ENCODE peak calls at places on chromosomes 11 and 22, in four cellular contexts. One of them, this sample, is unnamed.

GRCh38 chr11:78138694-78139421 is 568 bp downstream of the ALG8 start:
- DNase-seq in stomach: peak; percentile 41
- DNase-seq in CD4-positive, alpha-beta T cell: peak; percentile 3
- DNase-seq in body of pancreas: no peak
- DNase-seq in this sample: no peak

GRCh38 chr11:128653828-128654231 is 40.0 kb upstream of the FLI1 start:
- DNase-seq in body of pancreas: peak; percentile 71
- DNase-seq in CD4-positive, alpha-beta T cell: no peak
- DNase-seq in stomach: peak; percentile 44
- DNase-seq in this sample: peak; percentile 28

GRCh38 chr11:128690746-128691091 is 3.2 kb upstream of the FLI1 start:
- DNase-seq in CD4-positive, alpha-beta T cell: no peak
- DNase-seq in stomach: no peak
- DNase-seq in body of pancreas: no peak
- DNase-seq in this sample: no peak

GRCh38 chr11:47523491-47524199 is 29.3 kb downstream of the CELF1 start:
- DNase-seq in CD4-positive, alpha-beta T cell: peak; percentile 32
- DNase-seq in stomach: no peak
- DNase-seq in body of pancreas: no peak
- DNase-seq in this sample: no peak

GRCh38 chr11:78796956-78797355 is 222.3 kb upstream of the NARS2 start:
- DNase-seq in stomach: no peak
- DNase-seq in body of pancreas: peak; percentile 28
- DNase-seq in CD4-positive, alpha-beta T cell: no peak
- DNase-seq in this sample: no peak

GRCh38 chr11:3014314-3014938 is 22.3 kb upstream of the NAP1L4 start:
- DNase-seq in body of pancreas: no peak
- DNase-seq in CD4-positive, alpha-beta T cell: peak; percentile 70
- DNase-seq in stomach: no peak
- DNase-seq in this sample: no peak

GRCh38 chr11:35622070-35622469 is 3.8 kb downstream of the FJX1 start:
- DNase-seq in CD4-positive, alpha-beta T cell: no peak
- DNase-seq in body of pancreas: no peak
- DNase-seq in stomach: no peak
- DNase-seq in this sample: no peak

GRCh38 chr11:47499614-47500013 is 50.7 kb upstream of the RAPSN start:
- DNase-seq in CD4-positive, alpha-beta T cell: no peak
- DNase-seq in body of pancreas: no peak
- DNase-seq in stomach: no peak
- DNase-seq in this sample: no peak

GRCh38 chr11:11620966-11621880 is 582 bp downstream of the GALNT18 start:
- DNase-seq in body of pancreas: peak; percentile 28
- DNase-seq in stomach: peak; percentile 33
- DNase-seq in CD4-positive, alpha-beta T cell: no peak
- DNase-seq in this sample: peak; percentile 46

GRCh38 chr11:2725367-2726300 is 25.8 kb upstream of the KCNQ1OT1 start:
- DNase-seq in CD4-positive, alpha-beta T cell: no peak
- DNase-seq in body of pancreas: no peak
- DNase-seq in stomach: no peak
- DNase-seq in this sample: no peak

GRCh38 chr11:85912414-85912813 is 57.2 kb downstream of the CCDC83 start:
- DNase-seq in CD4-positive, alpha-beta T cell: no peak
- DNase-seq in body of pancreas: no peak
- DNase-seq in stomach: no peak
- DNase-seq in this sample: no peak

GRCh38 chr22:37442537-37442936 is 15.3 kb upstream of the ELFN2 start:
- DNase-seq in CD4-positive, alpha-beta T cell: no peak
- DNase-seq in stomach: no peak
- DNase-seq in body of pancreas: no peak
- DNase-seq in this sample: no peak

GRCh38 chr11:64799256-64799924 is 3.6 kb downstream of the MAP4K2 start:
- DNase-seq in CD4-positive, alpha-beta T cell: no peak
- DNase-seq in stomach: no peak
- DNase-seq in body of pancreas: no peak
- DNase-seq in this sample: no peak

GRCh38 chr11:134988495-134988894 is 576.5 kb upstream of the B3GAT1 start:
- DNase-seq in body of pancreas: no peak
- DNase-seq in CD4-positive, alpha-beta T cell: no peak
- DNase-seq in stomach: no peak
- DNase-seq in this sample: no peak

GRCh38 chr11:78094250-78094649 is 14.6 kb upstream of the NDUFC2 start:
- DNase-seq in stomach: no peak
- DNase-seq in CD4-positive, alpha-beta T cell: no peak
- DNase-seq in body of pancreas: no peak
- DNase-seq in this sample: no peak

GRCh38 chr11:96607890-96608558 is 218.2 kb downstream of the JRKL start:
- DNase-seq in CD4-positive, alpha-beta T cell: no peak
- DNase-seq in stomach: no peak
- DNase-seq in body of pancreas: no peak
- DNase-seq in this sample: no peak

GRCh38 chr11:2420502-2421225 is 20.1 kb downstream of the TSSC4 start:
- DNase-seq in stomach: peak; percentile 77
- DNase-seq in body of pancreas: peak; percentile 76
- DNase-seq in CD4-positive, alpha-beta T cell: peak; percentile 51
- DNase-seq in this sample: peak; percentile 79

GRCh38 chr11:19664896-19665548 is 47.6 kb upstream of the NAV2 start:
- DNase-seq in stomach: no peak
- DNase-seq in body of pancreas: no peak
- DNase-seq in CD4-positive, alpha-beta T cell: no peak
- DNase-seq in this sample: peak; percentile 85

GRCh38 chr11:2813141-2813908 is 72.2 kb downstream of the CDKN1C start:
- DNase-seq in stomach: no peak
- DNase-seq in CD4-positive, alpha-beta T cell: no peak
- DNase-seq in body of pancreas: no peak
- DNase-seq in this sample: no peak

GRCh38 chr11:45620243-45620642 is 45.2 kb downstream of the CHST1 start:
- DNase-seq in stomach: no peak
- DNase-seq in body of pancreas: no peak
- DNase-seq in CD4-positive, alpha-beta T cell: no peak
- DNase-seq in this sample: no peak

GRCh38 chr11:126547161-126547560 is 191.7 kb downstream of the ST3GAL4 start:
- DNase-seq in body of pancreas: no peak
- DNase-seq in CD4-positive, alpha-beta T cell: no peak
- DNase-seq in stomach: no peak
- DNase-seq in this sample: no peak

GRCh38 chr11:123063396-123064267 is 1.7 kb upstream of the HSPA8 start:
- DNase-seq in stomach: peak; percentile 50
- DNase-seq in CD4-positive, alpha-beta T cell: peak; percentile 34
- DNase-seq in body of pancreas: peak; percentile 55
- DNase-seq in this sample: no peak

GRCh38 chr11:772429-773390 is 4.6 kb downstream of the GATD1 start:
- DNase-seq in CD4-positive, alpha-beta T cell: no peak
- DNase-seq in body of pancreas: no peak
- DNase-seq in stomach: no peak
- DNase-seq in this sample: peak; percentile 96

GRCh38 chr22:46150615-46151423 is 493 bp downstream of the PPARA start:
- DNase-seq in CD4-positive, alpha-beta T cell: peak; percentile 19
- DNase-seq in body of pancreas: peak; percentile 52
- DNase-seq in stomach: peak; percentile 41
- DNase-seq in this sample: no peak

GRCh38 chr11:115759622-115760527 is 255.7 kb upstream of the CADM1 start:
- DNase-seq in stomach: no peak
- DNase-seq in CD4-positive, alpha-beta T cell: no peak
- DNase-seq in body of pancreas: no peak
- DNase-seq in this sample: no peak

GRCh38 chr11:107177106-107177477 is 158.8 kb upstream of the GUCY1A2 start:
- DNase-seq in CD4-positive, alpha-beta T cell: no peak
- DNase-seq in stomach: no peak
- DNase-seq in body of pancreas: no peak
- DNase-seq in this sample: no peak

GRCh38 chr22:19448076-19448607 is 631 bp upstream of the C22orf39 start:
- DNase-seq in body of pancreas: peak; percentile 49
- DNase-seq in stomach: peak; percentile 28
- DNase-seq in CD4-positive, alpha-beta T cell: no peak
- DNase-seq in this sample: peak; percentile 35

GRCh38 chr11:128448487-128448886 is 138.9 kb downstream of the ETS1 start:
- DNase-seq in CD4-positive, alpha-beta T cell: no peak
- DNase-seq in body of pancreas: peak; percentile 80
- DNase-seq in stomach: peak; percentile 76
- DNase-seq in this sample: no peak

GRCh38 chr22:35708453-35708852 is 9.2 kb upstream of the APOL5 start:
- DNase-seq in CD4-positive, alpha-beta T cell: no peak
- DNase-seq in body of pancreas: no peak
- DNase-seq in stomach: no peak
- DNase-seq in this sample: no peak

GRCh38 chr11:78030429-78031325 is 7.6 kb upstream of the KCTD14 start:
- DNase-seq in stomach: peak; percentile 89
- DNase-seq in CD4-positive, alpha-beta T cell: no peak
- DNase-seq in body of pancreas: peak; percentile 84
- DNase-seq in this sample: peak; percentile 86

GRCh38 chr11:14861680-14862079 is 30.4 kb downstream of the CYP2R1 start:
- DNase-seq in stomach: peak; percentile 32
- DNase-seq in body of pancreas: no peak
- DNase-seq in CD4-positive, alpha-beta T cell: no peak
- DNase-seq in this sample: no peak

GRCh38 chr11:64148200-64148916 is 17.6 kb downstream of the MACROD1 start:
- DNase-seq in CD4-positive, alpha-beta T cell: peak; percentile 55
- DNase-seq in stomach: peak; percentile 82
- DNase-seq in body of pancreas: peak; percentile 79
- DNase-seq in this sample: peak; percentile 93

GRCh38 chr11:65588199-65589054 is 7.2 kb downstream of the KCNK7 start:
- DNase-seq in stomach: peak; percentile 80
- DNase-seq in CD4-positive, alpha-beta T cell: peak; percentile 69
- DNase-seq in body of pancreas: peak; percentile 72
- DNase-seq in this sample: peak; percentile 58

GRCh38 chr11:118615282-118615979 is 8.0 kb downstream of the PHLDB1 start:
- DNase-seq in stomach: no peak
- DNase-seq in CD4-positive, alpha-beta T cell: no peak
- DNase-seq in body of pancreas: no peak
- DNase-seq in this sample: no peak

GRCh38 chr11:118640332-118641154 is 33.1 kb downstream of the PHLDB1 start:
- DNase-seq in stomach: no peak
- DNase-seq in CD4-positive, alpha-beta T cell: no peak
- DNase-seq in body of pancreas: no peak
- DNase-seq in this sample: no peak

GRCh38 chr11:86440305-86440716 is 65.6 kb downstream of the CCDC81 start:
- DNase-seq in CD4-positive, alpha-beta T cell: no peak
- DNase-seq in body of pancreas: no peak
- DNase-seq in stomach: no peak
- DNase-seq in this sample: no peak

GRCh38 chr22:20584872-20585639 is 77.6 kb downstream of the MED15 start:
- DNase-seq in body of pancreas: no peak
- DNase-seq in stomach: no peak
- DNase-seq in CD4-positive, alpha-beta T cell: no peak
- DNase-seq in this sample: no peak

GRCh38 chr22:20582520-20583361 is 75.3 kb downstream of the MED15 start:
- DNase-seq in body of pancreas: no peak
- DNase-seq in stomach: no peak
- DNase-seq in CD4-positive, alpha-beta T cell: no peak
- DNase-seq in this sample: no peak

GRCh38 chr22:20582171-20582511 is 74.7 kb downstream of the MED15 start:
- DNase-seq in stomach: no peak
- DNase-seq in CD4-positive, alpha-beta T cell: no peak
- DNase-seq in body of pancreas: no peak
- DNase-seq in this sample: no peak

GRCh38 chr22:20584029-20584871 is 76.8 kb downstream of the MED15 start:
- DNase-seq in stomach: no peak
- DNase-seq in body of pancreas: no peak
- DNase-seq in CD4-positive, alpha-beta T cell: no peak
- DNase-seq in this sample: no peak

DNA sequence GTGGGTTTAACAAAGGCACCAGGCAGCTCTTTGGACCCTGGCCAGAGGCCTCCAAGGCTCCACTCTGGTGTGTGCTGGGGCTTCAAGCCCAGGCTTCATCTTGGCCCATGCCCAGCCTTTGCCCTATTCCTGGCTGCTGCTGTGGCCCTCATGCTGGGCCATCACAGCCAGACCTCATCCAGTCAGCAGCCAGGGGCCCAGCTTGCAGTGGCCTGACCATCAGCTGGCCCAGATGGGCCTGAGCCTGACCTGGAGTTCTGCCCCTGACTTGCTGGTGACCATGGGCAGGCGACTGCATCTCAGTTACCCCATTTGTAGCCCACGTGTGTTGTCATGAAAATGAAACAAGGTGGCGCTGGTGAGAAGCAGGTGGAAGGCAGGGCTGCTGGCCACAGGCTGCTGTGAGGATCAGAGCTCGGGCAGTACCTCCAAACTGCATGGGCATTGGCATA is 76.1 kb downstream of the MED15 start:
- DNase-seq in body of pancreas: no peak
- DNase-seq in stomach: no peak
- DNase-seq in CD4-positive, alpha-beta T cell: no peak
- DNase-seq in this sample: peak; percentile 65
- TF ChIP-seq CTCF in body of pancreas: no peak
- TF ChIP-seq CTCF in stomach: no peak
- TF ChIP-seq CTCF in CD4-positive, alpha-beta T cell: no peak
- TF ChIP-seq CTCF in this sample: no peak

GRCh38 chr11:125168875-125169537 is 4.5 kb downstream of the PKNOX2 start:
- DNase-seq in body of pancreas: no peak
- DNase-seq in stomach: no peak
- DNase-seq in CD4-positive, alpha-beta T cell: no peak
- DNase-seq in this sample: no peak

GRCh38 chr11:125167954-125168821 is 3.6 kb downstream of the PKNOX2 start:
- DNase-seq in CD4-positive, alpha-beta T cell: no peak
- DNase-seq in body of pancreas: peak; percentile 70
- DNase-seq in stomach: peak; percentile 38
- DNase-seq in this sample: no peak

GRCh38 chr11:125171974-125172373 is 7.4 kb downstream of the PKNOX2 start:
- DNase-seq in CD4-positive, alpha-beta T cell: no peak
- DNase-seq in stomach: no peak
- DNase-seq in body of pancreas: no peak
- DNase-seq in this sample: no peak

GRCh38 chr11:125170001-125170405 is 5.5 kb downstream of the PKNOX2 start:
- DNase-seq in stomach: no peak
- DNase-seq in CD4-positive, alpha-beta T cell: no peak
- DNase-seq in body of pancreas: no peak
- DNase-seq in this sample: no peak

GRCh38 chr11:125170406-125171031 is 6.0 kb downstream of the PKNOX2 start:
- DNase-seq in body of pancreas: peak; percentile 56
- DNase-seq in CD4-positive, alpha-beta T cell: no peak
- DNase-seq in stomach: no peak
- DNase-seq in this sample: no peak
- H3K27ac ChIP-seq in body of pancreas: peak overlapping the region; percentile 88
- H3K27ac ChIP-seq in CD4-positive, alpha-beta T cell: no peak overlapping the region
- H3K27ac ChIP-seq in stomach: peak overlapping the region; percentile 28
- H3K27ac ChIP-seq in this sample: peak overlapping the region; percentile 40

GRCh38 chr11:102986815-102987214 is 31.3 kb upstream of the MMP13 start:
- DNase-seq in stomach: no peak
- DNase-seq in CD4-positive, alpha-beta T cell: no peak
- DNase-seq in body of pancreas: no peak
- DNase-seq in this sample: no peak
- TF ChIP-seq CTCF in stomach: no peak
- TF ChIP-seq CTCF in CD4-positive, alpha-beta T cell: no peak
- TF ChIP-seq CTCF in body of pancreas: no peak
- TF ChIP-seq CTCF in this sample: no peak

DNA sequence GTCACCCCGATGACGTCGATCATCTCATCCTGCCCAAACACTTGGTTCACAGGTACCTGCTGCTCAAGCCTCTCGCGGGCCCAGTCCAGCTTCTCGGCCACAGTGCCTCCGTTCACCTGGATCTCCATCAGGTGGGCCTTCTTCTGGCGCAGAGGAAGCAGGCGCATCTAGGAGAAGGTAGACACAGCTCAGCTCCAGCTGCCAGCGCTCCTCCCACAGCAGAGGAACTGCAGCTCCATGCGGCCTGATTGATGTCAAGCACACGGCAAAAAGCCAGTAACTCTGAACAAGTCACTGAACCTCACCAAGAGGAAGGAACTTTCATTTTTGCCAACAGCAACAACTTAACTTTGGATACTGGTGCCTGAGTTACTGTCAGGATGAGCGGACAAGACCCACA is 4.0 kb downstream of the RPL3 start:
- DNase-seq in CD4-positive, alpha-beta T cell: no peak
- DNase-seq in stomach: no peak
- DNase-seq in body of pancreas: no peak
- DNase-seq in this sample: no peak
- H3K27ac ChIP-seq in CD4-positive, alpha-beta T cell: no peak overlapping the region
- H3K27ac ChIP-seq in stomach: no peak overlapping the region
- H3K27ac ChIP-seq in body of pancreas: peak overlapping the region; percentile 99
- H3K27ac ChIP-seq in this sample: peak overlapping the region; percentile 97